ENCODE peak calls at places on chromosomes 13 and 19, in five cellular contexts. X is tibial nerve; J is left ventricle myocardium inferior; G is GM12865; U is CD8-positive, alpha-beta T cell. T is an unnamed sample.
A peak's percentile ranks its signal among the peaks of the same experiment; 100 is the strongest.

GRCh38 chr13:79810671-79811070 is 329.7 kb downstream of the NDFIP2 start:
- DNase-seq in J (no peak), G (peak; percentile 36), X (no peak), U (no peak), T (no peak)

GRCh38 chr13:110290811-110291210 is 16.1 kb downstream of the COL4A1 start:
- DNase-seq in J (no peak), U (no peak), G (no peak), X (no peak), T (no peak)

GRCh38 chr13:110334256-110334655 is 27.2 kb downstream of the COL4A2 start:
- DNase-seq in U (no peak), X (no peak), J (no peak), G (no peak), T (no peak)

GRCh38 chr13:19817510-19818158 is 34.9 kb upstream of the PSPC1 start:
- DNase-seq in X (no peak), U (no peak), J (no peak), G (no peak), T (no peak)

GRCh38 chr13:97911311-97912138 is 42.0 kb upstream of the IPO5 start:
- DNase-seq in J (no peak), G (peak; percentile 38), U (no peak), X (no peak), T (peak; percentile 3)

GRCh38 chr19:18415177-18415867 is 3.9 kb upstream of the SSBP4 start:
- DNase-seq in X (peak; percentile 61), U (no peak), G (no peak), J (peak; percentile 81), T (no peak)

GRCh38 chr13:109698779-109699178 is 87.6 kb downstream of the IRS2 start:
- DNase-seq in U (no peak), J (no peak), G (no peak), X (no peak), T (no peak)

GRCh38 chr13:83950284-83950683 is 68.0 kb upstream of the SLITRK1 start:
- DNase-seq in G (no peak), J (no peak), U (no peak), X (no peak), T (no peak)

GRCh38 chr19:14405758-14406644 is 13.1 kb downstream of the DDX39A start:
- DNase-seq in X (peak; percentile 72), U (peak; percentile 86), G (peak; percentile 94), J (peak; percentile 80), T (peak; percentile 49)

DNA sequence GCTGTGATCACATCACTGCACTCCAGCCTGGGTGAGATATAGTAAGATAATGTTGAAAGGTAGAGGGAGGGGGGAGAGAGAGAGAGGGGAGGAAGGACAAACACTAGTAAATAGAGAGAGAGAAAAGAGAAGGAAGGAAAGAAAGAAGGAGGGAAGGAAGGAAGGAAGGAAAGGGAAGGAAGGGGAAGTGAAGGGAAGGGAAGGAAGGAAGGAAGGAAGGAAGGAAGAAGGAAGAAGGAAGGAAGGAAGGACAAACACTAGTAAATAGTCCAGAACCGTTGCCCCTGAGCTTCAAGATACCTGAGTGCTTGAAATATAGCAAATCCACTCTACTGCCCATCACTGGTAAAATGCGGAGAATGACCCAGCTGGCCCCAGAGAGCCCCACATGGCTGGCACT is 156.5 kb upstream of the ZNF507 start:
- DNase-seq in U (no peak), X (no peak), J (no peak), G (no peak), T (no peak)
- H3K4me3 ChIP-seq in U (no peak overlapping the region), X (no peak overlapping the region), J (no peak overlapping the region), G (no peak overlapping the region), T (no peak overlapping the region)

GRCh38 chr19:44305457-44305856 is 632 bp upstream of the ZNF235 start:
- DNase-seq in U (no peak), J (no peak), X (no peak), G (no peak), T (no peak)
- H3K4me3 ChIP-seq in U (peak overlapping the region; percentile 77), J (peak overlapping the region; percentile 88), X (peak overlapping the region; percentile 80), G (no peak overlapping the region), T (no peak overlapping the region)

GRCh38 chr19:34135033-34135370 is 37.3 kb upstream of the LSM14A start:
- DNase-seq in U (no peak), J (no peak), X (no peak), G (no peak), T (no peak)
- H3K4me3 ChIP-seq in U (peak overlapping the region; percentile 89), J (peak overlapping the region; percentile 89), X (peak overlapping the region; percentile 81), G (peak overlapping the region; percentile 97), T (peak overlapping the region; percentile 98)

GRCh38 chr13:38875186-38875875 is 115.3 kb downstream of the STOML3 start:
- DNase-seq in G (no peak), X (no peak), J (no peak), U (no peak), T (no peak)
- H3K4me3 ChIP-seq in G (no peak overlapping the region), X (no peak overlapping the region), J (no peak overlapping the region), U (no peak overlapping the region), T (no peak overlapping the region)

GRCh38 chr13:29502391-29503008 is 93.0 kb downstream of the SLC7A1 start:
- DNase-seq in J (no peak), X (no peak), U (no peak), G (no peak), T (no peak)
- H3K4me3 ChIP-seq in J (no peak overlapping the region), X (peak overlapping the region; percentile 23), U (no peak overlapping the region), G (no peak overlapping the region), T (no peak overlapping the region)

DNA sequence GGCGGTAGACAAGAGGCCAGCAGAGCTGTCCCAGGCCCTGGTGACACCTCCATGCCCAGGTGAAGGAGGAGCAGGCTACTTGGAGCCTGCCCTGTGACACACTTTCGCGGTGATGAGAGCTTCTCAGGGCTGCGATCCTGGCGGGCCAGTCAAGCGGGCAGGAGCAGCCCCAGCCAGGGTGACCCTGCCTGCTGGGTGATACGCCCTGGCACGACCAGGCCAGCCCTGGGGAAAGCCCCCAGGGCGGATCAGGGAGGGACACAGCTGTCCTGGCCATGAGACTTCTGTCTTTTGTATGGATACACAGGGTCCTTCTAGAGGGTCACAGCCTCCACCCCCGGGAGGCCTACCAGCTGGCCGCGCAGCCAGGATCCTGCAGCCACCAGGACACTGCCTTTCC is 13.1 kb downstream of the DNM2 start:
- DNase-seq in U (no peak), X (no peak), G (no peak), J (peak; percentile 39), T (no peak)
- H3K4me3 ChIP-seq in U (no peak overlapping the region), X (no peak overlapping the region), G (peak overlapping the region; percentile 4), J (no peak overlapping the region), T (no peak overlapping the region)

DNA sequence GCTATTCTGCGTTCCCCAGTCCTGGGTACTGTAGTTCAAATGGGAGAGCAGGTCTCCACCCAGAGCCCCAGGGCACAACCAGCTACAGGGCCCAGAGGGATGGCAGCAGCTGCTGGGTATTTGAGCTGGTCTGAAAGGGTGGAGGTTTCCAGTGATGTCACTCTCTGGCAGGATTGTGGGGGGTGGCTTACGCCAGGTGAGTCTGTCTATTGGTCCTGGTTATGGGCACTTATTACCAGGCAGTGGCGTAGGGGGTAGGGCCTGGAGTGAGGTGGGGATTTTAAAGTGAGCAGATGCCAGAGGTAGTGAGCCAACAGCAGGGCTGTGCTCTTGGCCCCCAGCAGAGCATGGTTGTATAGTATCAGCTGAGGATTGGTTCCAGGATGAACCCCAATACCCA is 6.2 kb downstream of the RPS19 start:
- DNase-seq in U (no peak), X (no peak), J (no peak), G (no peak), T (no peak)
- H3K4me3 ChIP-seq in U (no peak overlapping the region), X (no peak overlapping the region), J (no peak overlapping the region), G (no peak overlapping the region), T (no peak overlapping the region)

DNA sequence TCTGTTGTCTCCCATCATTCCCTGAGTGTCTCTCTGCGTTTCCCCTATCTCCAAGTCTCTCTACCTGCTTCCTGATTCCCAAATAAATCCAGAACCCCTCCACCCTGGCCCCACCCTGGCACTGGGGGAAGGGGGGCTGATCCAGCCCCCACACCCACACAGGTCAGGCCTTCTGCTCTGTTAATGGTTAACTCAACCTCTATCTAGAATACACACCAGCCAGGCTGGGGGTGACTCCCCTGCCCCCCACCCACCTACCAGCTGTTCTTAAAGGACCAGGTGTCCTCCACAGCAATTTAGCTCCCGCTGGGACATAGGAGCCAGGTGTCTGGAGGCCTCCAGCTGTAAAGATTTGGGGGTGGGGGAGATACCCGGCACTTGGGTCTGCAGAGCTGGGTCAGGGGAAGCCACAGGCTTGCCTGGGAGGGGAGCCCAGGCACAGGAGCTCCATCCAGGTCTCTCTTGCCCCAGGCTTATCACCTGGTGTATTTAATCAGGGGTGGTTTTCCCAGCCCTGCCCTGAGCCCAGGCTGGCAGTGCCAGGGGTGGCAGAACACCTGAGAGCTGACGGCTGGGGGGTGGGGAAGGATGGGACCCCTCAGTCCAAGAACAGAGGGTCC is 3.9 kb downstream of the IRF2BP1 start:
- DNase-seq in X (no peak), U (no peak), G (no peak), J (no peak), T (no peak)
- H3K4me3 ChIP-seq in X (no peak overlapping the region), U (no peak overlapping the region), G (no peak overlapping the region), J (no peak overlapping the region), T (no peak overlapping the region)